ENCODE peak calls at places on chromosomes 1 and 21, in five cellular contexts. M is pancreas; S is Calu3; X is stimulated activated CD4-positive, alpha-beta T cell treated with anti-CD3 and anti-CD28 coated beads, Interleukin-1b, Interleukin-23, amount 100 ng/mL, for 4 hours; N is NCI-H774. E is an unnamed sample.

GRCh38 chr1:41486892-41487728 is 2.6 kb upstream of the EDN2 start:
- DNase-seq in M (no peak), S (no peak), X (no peak), N (no peak), E (no peak)

GRCh38 chr1:119841306-119841705 is 30.0 kb upstream of the REG4 start:
- DNase-seq in M (no peak), S (no peak), X (no peak), N (no peak), E (no peak)

GRCh38 chr1:39485046-39485803 is 6.2 kb upstream of the BMP8A start:
- DNase-seq in M (no peak), S (no peak), X (no peak), N (no peak), E (no peak)

GRCh38 chr1:145425436-145426029 is at the start of gene NBPF20:
- DNase-seq in M (peak; percentile 76), S (peak; percentile 90), X (peak; percentile 70), N (peak; percentile 84), E (peak; percentile 88)

GRCh38 chr1:45348966-45349677 is 8.9 kb upstream of the MUTYH start:
- DNase-seq in M (peak; percentile 33), S (no peak), X (no peak), N (no peak), E (no peak)

GRCh38 chr1:241499910-241500309 is 19.6 kb downstream of the FH start:
- DNase-seq in M (no peak), S (peak; percentile 28), X (no peak), N (peak; percentile 4), E (no peak)

GRCh38 chr1:28553229-28553930 is 495 bp downstream of the TRNAU1AP start:
- DNase-seq in M (no peak), S (peak; percentile 36), X (peak; percentile 8), N (no peak), E (peak; percentile 49)

GRCh38 chr1:159879977-159880376 is 17.5 kb upstream of the VSIG8 start:
- DNase-seq in M (no peak), S (no peak), X (no peak), N (no peak), E (no peak)

GRCh38 chr1:111615874-111616715 is 3.5 kb upstream of the RAP1A start:
- DNase-seq in M (no peak), S (no peak), X (peak; percentile 43), N (no peak), E (no peak)

GRCh38 chr1:3483801-3484444 is 29.5 kb downstream of the ARHGEF16 start:
- DNase-seq in M (peak; percentile 35), S (peak; percentile 63), X (peak; percentile 8), N (no peak), E (peak; percentile 67)

GRCh38 chr1:117143856-117144255 is 22.3 kb upstream of the TRIM45 start:
- DNase-seq in M (no peak), S (no peak), X (no peak), N (no peak), E (no peak)

GRCh38 chr1:40944326-40944725 is 35.2 kb upstream of the CTPS1 start:
- DNase-seq in M (peak; percentile 31), S (peak; percentile 67), X (no peak), N (no peak), E (no peak)

GRCh38 chr1:27876341-27877114 is 4.2 kb downstream of the THEMIS2 start:
- DNase-seq in M (no peak), S (no peak), X (no peak), N (no peak), E (no peak)

GRCh38 chr1:110235839-110236682 is 25.9 kb downstream of the KCNC4 start:
- DNase-seq in M (no peak), S (peak; percentile 52), X (peak; percentile 15), N (no peak), E (no peak)

GRCh38 chr1:119764220-119764619 is 4.5 kb downstream of the HMGCS2 start:
- DNase-seq in M (no peak), S (no peak), X (no peak), N (no peak), E (no peak)

GRCh38 chr1:225250432-225250831 is 177.4 kb downstream of the LBR start:
- DNase-seq in M (no peak), S (no peak), X (no peak), N (no peak), E (no peak)

GRCh38 chr1:243246916-243247315 is 8.2 kb downstream of the CEP170 start:
- DNase-seq in M (no peak), S (no peak), X (no peak), N (no peak), E (no peak)

GRCh38 chr1:1510912-1511532 is 940 bp upstream of the ATAD3A start:
- DNase-seq in M (no peak), S (peak; percentile 25), X (no peak), N (peak; percentile 57), E (peak; percentile 48)

GRCh38 chr21:34949499-34949898 is 99.6 kb downstream of the RUNX1 start:
- DNase-seq in M (no peak), S (no peak), X (no peak), N (no peak), E (no peak)

GRCh38 chr1:193406901-193407300 is 220.5 kb upstream of the B3GALT2 start:
- DNase-seq in M (no peak), S (no peak), X (no peak), N (no peak), E (peak; percentile 25)

GRCh38 chr1:145979746-145980435 is 15.4 kb downstream of the POLR3GL start:
- DNase-seq in M (no peak), S (no peak), X (no peak), N (no peak), E (no peak)

GRCh38 chr1:246267896-246268295 is 239.2 kb downstream of the SMYD3 start:
- DNase-seq in M (no peak), S (no peak), X (no peak), N (no peak), E (no peak)

GRCh38 chr21:39676054-39676771 is 63.5 kb downstream of the B3GALT5 start:
- DNase-seq in M (no peak), S (no peak), X (no peak), N (peak; percentile 79), E (no peak)

GRCh38 chr1:202210370-202210769 is 16.8 kb downstream of the LGR6 start:
- DNase-seq in M (no peak), S (peak; percentile 54), X (no peak), N (no peak), E (no peak)

GRCh38 chr1:90475623-90476022 is 241.5 kb downstream of the BARHL2 start:
- DNase-seq in M (no peak), S (no peak), X (no peak), N (no peak), E (no peak)

GRCh38 chr1:116380499-116381316 is 7.7 kb downstream of the ATP1A1 start:
- DNase-seq in M (no peak), S (no peak), X (no peak), N (no peak), E (no peak)

E was measured in colonic mucosa.